ENCODE peak calls at places on chromosome 4, in nine cellular contexts. U is A673; T is stomach; P is CD4-positive, alpha-beta T cell; J is psoas muscle; R is fibroblast of lung; E is A549; L is neuronal stem cell; S is uterus. I is an unnamed sample.

GRCh38 chr4:36024901-36025610 is 219.3 kb downstream of the ARAP2 start:
- DNase-seq in T (no peak), E (no peak), U (no peak), P (no peak), J (no peak), S (no peak), L (no peak), R (no peak), I (no peak)

GRCh38 chr4:121360496-121360895 is 20.3 kb downstream of the QRFPR start:
- DNase-seq in E (no peak), T (no peak), P (no peak), L (no peak), R (peak; percentile 52), U (no peak), S (no peak), J (no peak), I (no peak)

GRCh38 chr4:111632752-111633151 is 512.5 kb upstream of the FAM241A start:
- DNase-seq in J (no peak), P (no peak), L (no peak), E (no peak), R (peak; percentile 17), T (no peak), U (no peak), S (no peak), I (no peak)

GRCh38 chr4:40916880-40917279 is 167.1 kb downstream of the NSUN7 start:
- DNase-seq in T (peak; percentile 42), S (no peak), P (no peak), U (peak; percentile 34), E (peak; percentile 36), L (no peak), R (no peak), J (peak; percentile 65), I (peak; percentile 83)

GRCh38 chr4:2290974-2291704 is 29.2 kb upstream of the MXD4 start:
- DNase-seq in T (peak; percentile 37), S (peak; percentile 11), R (no peak), E (no peak), L (no peak), P (peak; percentile 80), J (no peak), U (no peak), I (no peak)

GRCh38 chr4:3766791-3767561 is 791 bp downstream of the ADRA2C start:
- DNase-seq in P (no peak), E (no peak), S (peak; percentile 62), R (no peak), J (no peak), T (no peak), U (peak; percentile 71), L (peak; percentile 51), I (peak; percentile 63)

GRCh38 chr4:1244081-1244977 is 4.6 kb downstream of the CTBP1 start:
- DNase-seq in E (no peak), J (peak; percentile 75), P (no peak), S (peak; percentile 31), R (no peak), T (no peak), L (no peak), U (no peak), I (no peak)

GRCh38 chr4:174490356-174490969 is 31.8 kb downstream of the HPGD start:
- DNase-seq in J (no peak), R (peak; percentile 59), S (no peak), L (no peak), E (peak; percentile 18), P (no peak), T (no peak), U (peak; percentile 35), I (no peak)

GRCh38 chr4:143882892-143883291 is 22.5 kb downstream of the GYPE start:
- DNase-seq in E (no peak), P (no peak), U (no peak), J (no peak), T (no peak), L (no peak), S (no peak), R (no peak), I (no peak)

GRCh38 chr4:75844151-75844662 is 58.0 kb downstream of the PPEF2 start:
- DNase-seq in R (peak; percentile 92), T (no peak), J (no peak), P (no peak), L (no peak), S (peak; percentile 24), E (peak; percentile 29), U (no peak), I (peak; percentile 36)

GRCh38 chr4:111434581-111434980 is 710.7 kb upstream of the FAM241A start:
- DNase-seq in T (no peak), R (no peak), E (no peak), J (no peak), U (no peak), S (no peak), P (no peak), L (no peak), I (no peak)

GRCh38 chr4:40238700-40239548 is 42.1 kb downstream of the RHOH start:
- DNase-seq in S (no peak), P (peak; percentile 70), R (peak; percentile 10), J (no peak), U (peak; percentile 67), L (no peak), E (no peak), T (no peak), I (no peak)

GRCh38 chr4:23135792-23136645 is 443.3 kb downstream of the GBA3 start:
- DNase-seq in L (peak; percentile 73), J (no peak), U (peak; percentile 50), P (no peak), S (no peak), T (no peak), E (peak; percentile 2), R (peak; percentile 68), I (peak; percentile 22)

GRCh38 chr4:143558823-143559756 is 45.6 kb downstream of the SMARCA5 start:
- DNase-seq in R (peak; percentile 66), E (peak; percentile 34), S (peak; percentile 35), L (no peak), T (peak; percentile 78), P (peak; percentile 68), U (peak; percentile 43), J (peak; percentile 82), I (peak; percentile 85)

GRCh38 chr4:48223633-48224295 is 45.9 kb downstream of the TEC start:
- DNase-seq in U (no peak), P (no peak), R (no peak), T (no peak), S (no peak), L (no peak), E (no peak), J (no peak), I (no peak)

GRCh38 chr4:20074450-20074849 is 177.3 kb upstream of the SLIT2 start:
- DNase-seq in S (no peak), J (no peak), T (no peak), R (no peak), E (no peak), L (no peak), P (no peak), U (no peak), I (no peak)

GRCh38 chr4:23837366-23837765 is 52.5 kb downstream of the PPARGC1A start:
- DNase-seq in J (no peak), U (no peak), L (no peak), S (no peak), T (no peak), R (no peak), P (no peak), E (no peak), I (no peak)

GRCh38 chr4:71498002-71498401 is 159.2 kb downstream of the SLC4A4 start:
- DNase-seq in S (no peak), J (no peak), L (no peak), U (no peak), P (no peak), T (no peak), R (peak; percentile 59), E (no peak), I (no peak)

GRCh38 chr4:143431526-143432257 is 81.8 kb upstream of the SMARCA5 start:
- DNase-seq in P (no peak), J (no peak), E (no peak), T (no peak), R (no peak), U (no peak), L (no peak), S (no peak), I (no peak)

GRCh38 chr4:187027231-187027760 is 303.6 kb upstream of the FAT1 start:
- DNase-seq in E (no peak), P (no peak), T (no peak), L (no peak), U (no peak), S (no peak), R (peak; percentile 63), J (no peak), I (no peak)

GRCh38 chr4:169342906-169343560 is 72.3 kb upstream of the SH3RF1 start:
- DNase-seq in S (no peak), U (no peak), P (no peak), J (no peak), L (no peak), R (no peak), T (no peak), E (no peak), I (no peak)

GRCh38 chr4:67436742-67437141 is 108.6 kb downstream of the CENPC start:
- DNase-seq in P (no peak), T (no peak), S (no peak), R (no peak), U (no peak), L (no peak), J (no peak), E (no peak), I (no peak)

GRCh38 chr4:89572224-89572858 is 264.6 kb downstream of the SNCA start:
- DNase-seq in T (no peak), U (peak; percentile 89), S (no peak), J (no peak), E (no peak), P (no peak), L (no peak), R (no peak), I (no peak)
- H3K27ac ChIP-seq in T (no peak overlapping the region), U (no peak overlapping the region), S (no peak overlapping the region), J (no peak overlapping the region), E (no peak overlapping the region), P (no peak overlapping the region), L (no peak overlapping the region), R (no peak overlapping the region), I (no peak overlapping the region)

DNA sequence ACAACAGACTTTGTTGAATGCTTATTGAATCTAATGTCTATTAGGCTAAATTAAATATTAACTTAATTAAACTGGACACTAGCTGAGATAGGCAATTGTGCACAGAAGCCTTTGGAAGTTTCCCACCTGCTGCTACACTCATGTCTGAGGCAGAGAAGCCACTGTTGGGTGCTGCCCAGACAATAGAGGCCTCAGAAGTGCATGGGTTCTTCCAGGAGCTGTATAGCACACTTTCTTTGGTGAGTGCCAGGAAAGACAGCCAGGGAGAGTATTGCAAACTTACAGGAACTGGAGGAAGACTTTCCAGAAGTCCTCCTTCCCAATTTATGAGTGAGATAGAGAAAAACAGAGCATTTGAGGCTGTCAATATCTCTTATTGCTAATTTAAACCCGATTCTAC is 89.9 kb downstream of the GPAT3 start:
- DNase-seq in L (no peak), J (no peak), T (no peak), P (no peak), U (no peak), R (no peak), S (no peak), E (no peak), I (no peak)
- H3K27ac ChIP-seq in L (no peak overlapping the region), J (peak overlapping the region; percentile 90), T (no peak overlapping the region), P (no peak overlapping the region), U (no peak overlapping the region), R (no peak overlapping the region), S (no peak overlapping the region), E (no peak overlapping the region), I (no peak overlapping the region)

GRCh38 chr4:38923746-38924145 is 56.1 kb downstream of the FAM114A1 start:
- DNase-seq in E (no peak), U (no peak), L (no peak), P (no peak), T (no peak), S (no peak), R (no peak), J (no peak), I (no peak)
- H3K27ac ChIP-seq in E (no peak overlapping the region), U (no peak overlapping the region), L (no peak overlapping the region), P (no peak overlapping the region), T (no peak overlapping the region), S (no peak overlapping the region), R (no peak overlapping the region), J (no peak overlapping the region), I (no peak overlapping the region)

GRCh38 chr4:6750302-6751221 is 32.0 kb upstream of the KIAA0232 start:
- DNase-seq in E (no peak), J (no peak), U (no peak), L (no peak), R (no peak), S (no peak), T (no peak), P (no peak), I (no peak)
- H3K27ac ChIP-seq in E (peak overlapping the region; percentile 82), J (no peak overlapping the region), U (no peak overlapping the region), L (no peak overlapping the region), R (no peak overlapping the region), S (no peak overlapping the region), T (peak overlapping the region; percentile 57), P (no peak overlapping the region), I (no peak overlapping the region)

I was measured in testis.